ENCODE peak calls at places on chromosomes 13 and 19, in five cellular contexts. K, V, I, U and S are unnamed samples.

GRCh38 chr13:77507931-77508776 is 27.4 kb upstream of the SCEL start:
- DNase-seq in U (no peak), V (no peak), K (no peak), I (no peak), S (no peak)

GRCh38 chr19:11268783-11269267 is 6.5 kb upstream of the DOCK6 start:
- DNase-seq in U (no peak), V (no peak), K (no peak), I (no peak), S (peak)

GRCh38 chr19:30221176-30221575 is 151.0 kb upstream of the ZNF536 start:
- DNase-seq in U (no peak), K (no peak), V (no peak), I (no peak), S (no peak)

GRCh38 chr13:39385621-39386231 is 217.3 kb downstream of the LHFPL6 start:
- DNase-seq in I (no peak), U (no peak), V (no peak), K (no peak), S (no peak)

GRCh38 chr19:5826531-5827341 is 12.8 kb downstream of the FUT6 start:
- DNase-seq in K (no peak), V (peak), U (peak), I (peak), S (peak)

GRCh38 chr13:70723732-70724131 is 615.5 kb upstream of the KLHL1 start:
- DNase-seq in I (no peak), K (no peak), U (peak), V (no peak), S (no peak)

GRCh38 chr19:34171539-34171876 is 796 bp upstream of the LSM14A start:
- DNase-seq in V (no peak), K (no peak), U (no peak), I (no peak), S (no peak)

GRCh38 chr13:58619396-58620113 is 988.0 kb downstream of the PCDH17 start:
- DNase-seq in V (no peak), K (no peak), U (no peak), I (peak), S (no peak)

GRCh38 chr13:50365300-50365682 is 350.0 kb downstream of the KCNRG start:
- DNase-seq in U (no peak), I (no peak), V (no peak), K (no peak), S (no peak)

GRCh38 chr13:46180393-46180792 is 1.6 kb downstream of the LCP1 start:
- DNase-seq in U (no peak), K (no peak), I (no peak), V (no peak), S (no peak)

GRCh38 chr13:46181799-46182490 is at the start of gene LCP1:
- DNase-seq in V (peak), I (no peak), K (peak), U (no peak), S (no peak)

GRCh38 chr13:46184277-46184699 is 2.3 kb upstream of the LCP1 start:
- DNase-seq in I (peak), K (peak), V (peak), U (peak), S (no peak)

GRCh38 chr13:46183018-46183940 is 1.3 kb upstream of the LCP1 start:
- DNase-seq in U (no peak), V (no peak), K (no peak), I (no peak), S (no peak)

DNA sequence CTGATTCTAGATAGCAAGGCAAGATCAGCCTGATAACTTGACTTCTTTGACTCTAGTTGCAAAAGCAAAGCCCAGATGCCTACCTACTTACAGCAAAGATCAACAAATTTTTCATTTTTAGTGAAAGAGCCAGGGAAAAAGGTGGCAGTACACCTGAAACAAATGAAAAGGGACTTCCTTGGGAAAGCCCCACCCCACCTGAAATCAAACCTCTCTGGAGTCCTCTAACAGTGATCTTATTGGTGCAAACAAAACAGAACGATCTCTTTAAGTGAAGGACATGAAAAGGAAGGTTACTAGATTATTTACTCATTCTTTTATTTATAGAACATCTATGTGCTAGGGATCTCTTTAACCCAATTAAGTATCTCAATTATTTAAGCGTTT is 507 bp upstream of the LCP1 start:
- DNase-seq in I (no peak), U (no peak), K (no peak), V (no peak), S (no peak)
- H3K27ac ChIP-seq in I (no peak), U (no peak), K (peak), V (peak), S (no peak)

GRCh38 chr19:7917292-7918061 is 2.7 kb upstream of the SNAPC2 start:
- DNase-seq in U (peak), K (peak), V (peak), I (peak), S (peak)
- H3K4me3 ChIP-seq in U (peak), K (peak), V (peak), I (no peak), S (peak)

DNA sequence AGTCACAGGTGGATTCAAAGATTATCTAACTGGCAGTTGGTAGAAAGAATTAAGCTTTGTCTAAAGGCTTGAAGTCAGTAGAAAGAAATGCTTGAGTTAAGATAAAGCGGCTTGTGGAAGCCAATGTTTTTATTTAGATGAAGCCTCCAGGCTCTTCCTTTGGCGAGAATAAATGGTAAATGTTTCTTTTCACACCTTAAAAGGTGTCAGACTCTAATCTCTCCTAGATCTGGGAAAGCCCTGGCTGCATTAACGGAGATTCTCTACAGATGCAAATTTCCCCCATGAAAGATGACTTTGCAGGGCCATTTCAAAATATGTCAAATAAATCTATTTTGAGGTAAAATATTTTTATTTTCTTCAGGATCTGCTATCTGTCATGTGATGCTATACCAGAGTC is 37.8 kb upstream of the PCCA start:
- DNase-seq in I (no peak), V (no peak), K (no peak), U (no peak), S (no peak)
- H3K27ac ChIP-seq in I (peak), V (no peak), K (no peak), U (no peak), S (no peak)

GRCh38 chr19:44447864-44448674 is at the start of gene ZNF229:
- DNase-seq in U (peak), K (peak), I (peak), V (peak), S (peak)
- H3K4me3 ChIP-seq in U (peak), K (peak), I (peak), V (peak), S (peak)

GRCh38 chr19:13083627-13084026 is 19.0 kb downstream of the LYL1 start:
- DNase-seq in I (no peak), V (no peak), U (no peak), K (no peak), S (no peak)

GRCh38 chr19:13083008-13083404 is 19.7 kb downstream of the LYL1 start:
- DNase-seq in I (no peak), V (no peak), U (no peak), K (no peak), S (no peak)

GRCh38 chr19:13085673-13086072 is 17.0 kb downstream of the LYL1 start:
- DNase-seq in U (peak), V (no peak), K (no peak), I (no peak), S (no peak)

GRCh38 chr19:13079542-13079986 is 23.1 kb downstream of the LYL1 start:
- DNase-seq in U (no peak), V (no peak), I (no peak), K (no peak), S (peak)

GRCh38 chr19:13082192-13083007 is 20.3 kb downstream of the LYL1 start:
- DNase-seq in U (peak), V (no peak), I (peak), K (no peak), S (peak)
- H3K27ac ChIP-seq in U (no peak), V (no peak), I (peak), K (no peak), S (no peak)